ENCODE peak calls at places on chromosomes 6 and 20, in four cellular contexts. F, U, C and E are unnamed samples.

GRCh38 chr6:37538107-37538506 is 38.4 kb upstream of the CCDC167 start:
- DNase-seq in F (peak; percentile 62), U (peak; percentile 39), C (no peak), E (peak; percentile 67)

GRCh38 chr6:35024601-35025054 is 116.5 kb downstream of the TCP11 start:
- DNase-seq in C (no peak), U (peak; percentile 28), F (peak; percentile 60), E (peak; percentile 66)

GRCh38 chr6:101458341-101458740 is 64.8 kb downstream of the GRIK2 start:
- DNase-seq in C (no peak), F (no peak), U (no peak), E (no peak)

GRCh38 chr6:108589244-108589730 is 28.6 kb downstream of the FOXO3 start:
- DNase-seq in F (peak; percentile 33), C (no peak), U (peak; percentile 15), E (no peak)

GRCh38 chr6:165889636-165890403 is 226.8 kb upstream of the PDE10A start:
- DNase-seq in U (peak; percentile 35), C (no peak), F (no peak), E (peak; percentile 66)

GRCh38 chr6:129476248-129476564 is 233.8 kb downstream of the ARHGAP18 start:
- DNase-seq in C (no peak), U (no peak), F (no peak), E (no peak)

GRCh38 chr20:20548527-20549266 is 163.7 kb downstream of the RALGAPA2 start:
- DNase-seq in U (peak; percentile 85), F (no peak), C (no peak), E (no peak)

GRCh38 chr6:5787054-5787720 is 219.5 kb downstream of the NRN1 start:
- DNase-seq in C (no peak), U (no peak), F (no peak), E (no peak)

DNA sequence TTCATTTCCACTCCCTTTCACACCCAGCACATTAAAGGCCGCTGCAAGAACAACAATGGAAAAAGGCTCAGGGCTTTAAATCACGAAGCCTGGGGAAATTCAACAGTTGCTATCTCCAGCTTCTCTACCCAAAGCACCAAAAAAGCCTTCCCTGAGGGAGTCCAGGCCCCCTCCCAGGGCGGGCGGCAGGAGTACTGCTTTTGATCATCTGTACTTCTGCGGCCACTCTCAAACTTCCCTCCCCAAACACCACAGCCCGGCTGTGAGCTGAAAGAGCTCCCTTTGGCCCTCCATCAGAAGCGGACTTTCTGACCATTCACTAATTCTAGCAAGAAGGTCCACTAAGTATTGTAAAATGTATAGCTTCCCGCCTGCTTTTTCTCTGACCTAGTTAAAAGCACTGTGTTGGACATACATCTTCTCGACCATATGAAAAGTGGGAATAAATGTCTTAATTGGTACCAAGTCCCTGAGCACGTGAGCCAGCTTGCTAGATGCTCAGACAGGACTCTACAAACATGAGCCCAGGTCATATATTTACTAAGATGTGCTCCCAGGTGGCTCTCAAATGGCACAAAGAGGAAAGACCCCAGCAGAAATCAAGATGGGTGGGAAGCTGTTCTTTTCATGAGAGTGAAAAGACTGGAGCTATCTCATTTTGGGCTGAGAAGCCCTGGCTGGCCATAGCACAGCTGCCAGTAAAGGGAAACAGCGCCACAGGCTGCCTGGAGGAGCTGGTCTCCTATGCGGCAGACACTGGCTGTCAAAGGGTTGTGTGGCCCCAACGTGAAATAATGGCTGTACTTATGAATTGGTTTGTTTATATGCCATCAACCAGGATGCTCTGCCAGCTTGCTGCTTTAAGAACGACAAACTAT is 58.6 kb downstream of the GFOD1 start:
- DNase-seq in C (peak; percentile 27), U (no peak), F (no peak), E (no peak)
- TF ChIP-seq TARDBP in C (no peak), U (no peak), F (no peak), E (no peak)

DNA sequence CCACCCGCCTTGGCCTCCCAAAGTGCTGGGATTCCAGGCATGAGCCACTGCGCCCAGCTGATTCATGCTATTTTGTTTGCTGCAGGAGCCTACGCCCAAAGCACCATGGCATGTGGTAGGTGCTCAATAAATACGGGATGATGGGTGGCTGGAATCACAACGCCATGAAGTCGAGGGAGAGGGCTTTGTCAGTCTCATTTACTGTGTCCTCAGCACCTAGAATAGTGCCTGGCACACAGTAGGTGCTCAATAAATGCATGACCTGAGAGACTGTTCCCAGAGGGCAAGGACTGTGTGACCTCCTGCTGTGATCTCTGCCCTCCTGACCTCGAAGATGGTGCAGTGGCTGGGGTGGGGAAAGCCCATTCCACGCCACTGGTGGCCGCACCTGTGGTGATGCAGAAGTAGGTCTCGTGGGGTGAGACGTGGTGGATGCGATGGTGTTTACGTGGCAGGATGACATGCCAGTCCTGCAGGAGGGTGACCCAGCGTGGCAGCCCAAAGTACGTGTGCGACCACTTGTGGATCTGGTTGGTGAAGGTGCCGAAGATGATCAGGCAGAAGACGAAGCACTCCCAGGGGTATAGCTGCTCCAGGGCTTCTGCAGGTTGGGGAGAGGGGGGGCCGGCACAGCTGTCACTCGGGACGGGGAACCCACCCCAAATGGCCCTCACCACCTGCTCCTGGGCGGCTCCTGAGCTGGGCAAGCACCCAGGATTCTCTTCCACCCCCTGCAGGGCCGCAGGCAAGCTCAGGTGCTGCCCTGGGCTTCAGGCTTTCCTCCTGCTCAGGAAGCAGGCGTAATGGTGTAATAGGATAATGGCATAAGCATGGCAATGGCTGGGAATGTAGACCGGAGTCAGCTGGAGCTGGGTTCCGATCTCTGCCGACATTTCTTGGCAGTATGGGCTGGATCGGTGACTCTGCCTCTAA is 14.9 kb upstream of the UBE2V1 start:
- DNase-seq in C (no peak), U (no peak), F (no peak), E (no peak)
- TF ChIP-seq SP1 in C (no peak), U (no peak), F (no peak), E (no peak)

DNA sequence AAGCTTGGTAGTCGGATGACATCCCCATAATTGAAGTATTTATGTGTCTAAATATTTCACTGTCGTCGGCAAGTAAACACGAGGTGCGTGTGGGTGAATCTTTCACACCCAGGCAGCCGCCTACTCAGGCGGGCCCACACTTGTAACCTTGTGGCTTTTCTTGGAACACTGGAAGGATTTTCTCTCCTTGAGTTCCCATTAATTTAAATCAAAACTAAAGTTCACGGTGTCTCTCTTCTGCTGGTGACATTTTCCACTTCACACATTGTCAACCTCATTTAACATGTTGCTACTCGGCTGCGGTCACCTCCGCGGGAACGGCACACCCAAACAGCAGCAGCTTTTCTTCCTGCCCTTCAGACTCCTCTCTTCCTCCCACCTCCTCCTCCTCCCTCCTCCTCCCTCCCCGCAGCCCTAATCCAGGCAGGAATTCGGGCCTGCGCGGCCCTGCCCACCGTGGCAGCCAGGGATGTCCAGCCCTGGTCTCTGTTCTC is 336.6 kb downstream of the QKI start:
- DNase-seq in U (no peak), C (no peak), F (no peak), E (no peak)
- TF ChIP-seq TARDBP in U (no peak), C (no peak), F (no peak), E (no peak)

GRCh38 chr20:32968833-32969241 is 35.4 kb downstream of the SUN5 start:
- DNase-seq in F (no peak), U (no peak), C (no peak), E (no peak)
- TF ChIP-seq SP1 in F (no peak), U (no peak), C (no peak), E (no peak)